ENCODE peak calls at places on chromosomes 1 and 21, in eight cellular contexts. T is type B pancreatic cell, G is A549, L is GM10248, I is T follicular helper cell, A is fibroblast of lung, N is D341Med, Y is caudate nucleus. X is an unnamed sample.

GRCh38 chr1:21344750-21345443 is 54.6 kb upstream of the ECE1 start:
- DNase-seq in T (no peak), G (no peak), L (no peak), I (no peak), A (no peak), N (peak), Y (no peak), X (no peak)

GRCh38 chr1:54117815-54118563 is 34.8 kb downstream of the CDCP2 start:
- DNase-seq in T (no peak), G (no peak), L (no peak), I (no peak), A (peak), N (no peak), Y (no peak), X (peak)

GRCh38 chr21:37642493-37642892 is 273.8 kb downstream of the KCNJ6 start:
- DNase-seq in T (no peak), G (peak), L (peak), I (no peak), A (no peak), N (peak), Y (no peak), X (no peak)

GRCh38 chr1:118077331-118078055 is 107.5 kb downstream of the SPAG17 start:
- DNase-seq in T (no peak), G (peak), L (no peak), I (no peak), A (peak), N (no peak), Y (no peak), X (no peak)

GRCh38 chr21:34544032-34544496 is 32.1 kb upstream of the KCNE1 start:
- DNase-seq in T (no peak), G (peak), L (no peak), I (peak), A (peak), N (peak), Y (no peak), X (peak)

GRCh38 chr21:35924714-35925301 is 135.5 kb downstream of the SETD4 start:
- DNase-seq in T (no peak), G (peak), L (no peak), I (no peak), A (peak), N (no peak), Y (no peak), X (no peak)

GRCh38 chr1:192609110-192610079 is 26.6 kb upstream of the RGS13 start:
- DNase-seq in T (no peak), G (no peak), L (peak), I (peak), A (no peak), N (no peak), Y (no peak), X (no peak)

GRCh38 chr1:61992257-61992656 is 202.4 kb upstream of the L1TD1 start:
- DNase-seq in T (no peak), G (no peak), L (no peak), I (no peak), A (no peak), N (no peak), Y (no peak), X (no peak)

GRCh38 chr1:117564227-117565082 is 41.4 kb upstream of the TENT5C start:
- DNase-seq in T (no peak), G (no peak), L (no peak), I (no peak), A (no peak), N (peak), Y (no peak), X (no peak)

GRCh38 chr1:158003409-158003805 is 10.0 kb downstream of the KIRREL1 start:
- DNase-seq in T (no peak), G (no peak), L (no peak), I (no peak), A (peak), N (no peak), Y (no peak), X (no peak)

GRCh38 chr1:237084399-237085077 is 42.6 kb downstream of the RYR2 start:
- DNase-seq in T (no peak), G (no peak), L (no peak), I (no peak), A (no peak), N (no peak), Y (no peak), X (no peak)

X was measured in 8988T.